ENCODE peak calls at places on chromosomes 11 and 22, in ten cellular contexts. R is HCT116; S is mammary epithelial cell; W is heart left ventricle; X is lung; B is mesendoderm; C is upper lobe of right lung; P is effector memory CD4-positive, alpha-beta T cell; V is tibial nerve; A is ovary. N is an unnamed sample. For H3K27me3 and H3K4me1, the result is how much of the 10 kb centered on the place peaks cover.

GRCh38 chr22:28051787-28052356 is 132.8 kb upstream of the PITPNB start:
- DNase-seq in X (peak), P (no peak), V (peak), S (peak), C (peak), W (peak), R (peak), B (peak), A (peak), N (peak)

GRCh38 chr11:73141309-73142127 is 600 bp downstream of the FCHSD2 start:
- DNase-seq in S (peak), C (peak), P (peak), A (peak), V (peak), R (peak), X (peak), W (peak), B (peak), N (peak)

GRCh38 chr11:9092085-9092484 is 686 bp upstream of the SCUBE2 start:
- DNase-seq in B (no peak), P (no peak), V (no peak), A (no peak), S (no peak), R (no peak), C (no peak), W (no peak), X (no peak), N (no peak)

GRCh38 chr11:61688368-61689163 is 8.4 kb downstream of the DAGLA start:
- DNase-seq in B (no peak), W (peak), P (no peak), C (peak), S (peak), V (peak), X (peak), R (no peak), A (no peak), N (peak)

GRCh38 chr11:75815345-75815983 is 454 bp downstream of the UVRAG start:
- DNase-seq in V (no peak), A (no peak), S (no peak), X (peak), P (peak), W (peak), B (peak), R (no peak), C (no peak), N (peak)

GRCh38 chr11:12195773-12196172 is 85.4 kb downstream of the MICAL2 start:
- DNase-seq in B (peak), A (no peak), S (no peak), R (no peak), W (no peak), P (peak), V (no peak), X (no peak), C (no peak), N (no peak)

GRCh38 chr22:47810505-47811500 is 1048.4 kb downstream of the TBC1D22A start:
- DNase-seq in B (no peak), P (no peak), S (no peak), W (no peak), V (no peak), X (no peak), A (no peak), C (no peak), R (no peak), N (no peak)

GRCh38 chr11:34899633-34900016 is 16.6 kb downstream of the APIP start:
- DNase-seq in X (no peak), A (no peak), S (no peak), P (no peak), B (peak), V (no peak), C (no peak), W (no peak), R (no peak), N (no peak)

GRCh38 chr22:37172266-37173245 is 15.5 kb downstream of the C1QTNF6 start:
- DNase-seq in X (no peak), B (no peak), R (no peak), V (no peak), C (peak), A (no peak), W (no peak), P (no peak), S (no peak), N (peak)

GRCh38 chr22:40533712-40534378 is 102.7 kb downstream of the MRTFA start:
- DNase-seq in P (peak), V (peak), S (peak), B (peak), R (no peak), W (no peak), A (no peak), C (no peak), X (no peak), N (no peak)

GRCh38 chr22:43854786-43855271 is 7.5 kb downstream of the SULT4A1 start:
- DNase-seq in X (no peak), S (no peak), W (peak), B (no peak), C (peak), V (no peak), R (no peak), P (no peak), A (no peak), N (peak)

GRCh38 chr11:59756496-59756840 is 1.3 kb downstream of the STX3 start:
- DNase-seq in X (no peak), A (no peak), S (peak), P (no peak), W (no peak), C (no peak), V (no peak), R (no peak), B (no peak), N (no peak)

GRCh38 chr11:129279326-129280026 is 87.4 kb upstream of the ARHGAP32 start:
- DNase-seq in B (peak), S (peak), C (peak), P (peak), W (peak), R (peak), A (peak), X (peak), V (peak), N (peak)

GRCh38 chr11:102143867-102144266 is 33.6 kb downstream of the YAP1 start:
- DNase-seq in B (no peak), P (no peak), A (no peak), S (no peak), C (no peak), V (no peak), W (no peak), X (no peak), R (no peak), N (no peak)

GRCh38 chr11:61596539-61596938 is 15.7 kb upstream of the SYT7 start:
- DNase-seq in S (no peak), R (no peak), X (no peak), W (no peak), B (no peak), A (no peak), P (no peak), V (no peak), C (no peak), N (no peak)

GRCh38 chr22:19121631-19122142 is 525 bp downstream of the DGCR2 start:
- DNase-seq in R (no peak), P (no peak), C (peak), X (peak), A (peak), B (peak), V (peak), S (peak), W (peak), N (peak)

GRCh38 chr11:132301465-132301864 is 931.0 kb downstream of the NTM start:
- DNase-seq in V (no peak), P (no peak), B (no peak), A (no peak), R (no peak), S (no peak), C (no peak), X (no peak), W (no peak), N (no peak)

GRCh38 chr11:46832511-46833214 is 13.4 kb downstream of the CKAP5 start:
- DNase-seq in P (no peak), A (no peak), C (no peak), W (no peak), B (no peak), V (no peak), S (no peak), X (no peak), R (no peak), N (no peak)

GRCh38 chr11:103433380-103433779 is 324.2 kb downstream of the DYNC2H1 start:
- DNase-seq in A (no peak), W (no peak), X (no peak), R (no peak), C (no peak), V (no peak), S (peak), B (peak), P (no peak), N (no peak)

GRCh38 chr11:73625690-73626318 is 20.6 kb upstream of the PLEKHB1 start:
- DNase-seq in R (peak), V (peak), W (peak), X (peak), A (peak), S (peak), P (peak), B (peak), C (peak), N (peak)

GRCh38 chr11:128716661-128717210 is 22.9 kb downstream of the FLI1 start:
- DNase-seq in X (no peak), W (no peak), R (no peak), V (no peak), B (no peak), S (no peak), P (peak), C (no peak), A (no peak), N (no peak)

GRCh38 chr22:32326647-32327046 is 31.0 kb upstream of the RFPL3 start:
- DNase-seq in X (peak), V (no peak), C (no peak), A (no peak), W (no peak), R (no peak), P (no peak), B (no peak), S (no peak), N (no peak)

GRCh38 chr11:26539517-26539916 is 32.5 kb downstream of the MUC15 start:
- DNase-seq in X (no peak), W (no peak), B (no peak), S (no peak), A (no peak), R (no peak), V (no peak), P (no peak), C (no peak), N (no peak)

GRCh38 chr22:34587357-34588356 is 478.3 kb upstream of the ISX start:
- DNase-seq in R (no peak), B (peak), C (no peak), X (no peak), V (no peak), W (no peak), A (no peak), S (peak), P (no peak), N (no peak)

GRCh38 chr22:35777335-35777975 is 59.8 kb downstream of the APOL5 start:
- DNase-seq in B (peak), P (no peak), C (no peak), S (peak), X (no peak), V (no peak), R (no peak), W (no peak), A (no peak), N (no peak)

GRCh38 chr11:16807306-16807705 is 68.9 kb downstream of the C11orf58 start:
- DNase-seq in P (no peak), S (no peak), R (no peak), B (no peak), W (no peak), X (no peak), C (no peak), A (no peak), V (no peak), N (no peak)

GRCh38 chr11:75386912-75387311 is 12.4 kb upstream of the RPS3 start:
- DNase-seq in P (no peak), V (no peak), B (peak), R (no peak), C (peak), A (no peak), W (no peak), S (no peak), X (no peak), N (no peak)

GRCh38 chr11:15770798-15771414 is 585.4 kb downstream of the SOX6 start:
- DNase-seq in V (peak), C (peak), R (peak), X (no peak), S (peak), A (no peak), W (peak), P (no peak), B (peak), N (no peak)

GRCh38 chr11:9274499-9275228 is 9.5 kb upstream of the DENND5A start:
- DNase-seq in C (no peak), B (no peak), V (no peak), W (peak), X (no peak), R (no peak), A (no peak), P (no peak), S (no peak), N (no peak)

GRCh38 chr11:20192641-20193040 is 32.4 kb upstream of the DBX1 start:
- DNase-seq in V (no peak), X (no peak), W (no peak), B (no peak), P (no peak), R (no peak), C (no peak), A (no peak), S (no peak), N (no peak)

GRCh38 chr11:9834281-9834680 is 170.4 kb downstream of the SWAP70 start:
- DNase-seq in V (no peak), C (no peak), S (no peak), P (no peak), A (no peak), B (no peak), X (no peak), R (no peak), W (no peak), N (no peak)

GRCh38 chr11:91947215-91947614 is 277.4 kb upstream of the FAT3 start:
- DNase-seq in B (no peak), W (peak), S (peak), V (peak), P (no peak), R (no peak), A (no peak), X (no peak), C (no peak), N (peak)

GRCh38 chr11:83292709-83293435 is 6.7 kb upstream of the CCDC90B start:
- DNase-seq in V (peak), B (peak), X (no peak), W (no peak), A (no peak), S (peak), P (no peak), C (no peak), R (peak), N (no peak)

GRCh38 chr22:38461057-38461413 is 6.0 kb upstream of the KCNJ4 start:
- DNase-seq in X (no peak), S (no peak), R (no peak), W (no peak), A (no peak), P (no peak), V (no peak), C (no peak), B (no peak), N (no peak)

GRCh38 chr11:30328676-30329075 is 5.8 kb downstream of the ARL14EP start:
- DNase-seq in X (no peak), W (no peak), V (no peak), A (no peak), C (no peak), B (no peak), P (no peak), R (no peak), S (no peak), N (no peak)

DNA sequence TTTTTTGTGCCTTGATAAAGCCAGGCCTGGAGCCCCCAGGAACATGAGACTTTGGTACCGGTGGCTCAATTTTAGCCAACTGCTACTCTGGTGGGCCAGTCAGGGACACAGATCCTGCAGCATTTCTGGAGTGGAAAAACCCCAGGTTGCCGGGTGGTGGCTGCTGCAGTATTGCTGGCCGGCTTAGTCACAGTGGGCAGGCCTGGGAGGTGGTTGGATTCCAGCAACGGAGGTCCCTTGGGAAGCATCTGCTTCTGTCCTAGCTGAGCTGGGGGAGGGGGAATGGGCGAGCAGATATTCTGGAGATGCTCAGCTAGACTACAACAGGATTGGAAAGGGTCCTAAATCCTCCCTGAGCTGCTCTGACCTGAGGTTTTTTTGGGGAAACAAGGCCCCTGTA is 31.7 kb upstream of the ACCSL start:
- DNase-seq in A (no peak), S (no peak), W (peak), C (no peak), P (no peak), X (no peak), B (no peak), R (no peak), V (peak), N (peak)
- H3K4me3 ChIP-seq in A (no peak), S (no peak), W (no peak), C (no peak), P (no peak), X (no peak), B (no peak), R (no peak), V (no peak), N (no peak)

GRCh38 chr22:50603511-50604255 is 3.1 kb downstream of the MAPK8IP2 start:
- DNase-seq in B (no peak), V (no peak), X (no peak), P (no peak), A (no peak), R (no peak), C (no peak), W (no peak), S (no peak), N (peak)
- H3K27me3 ChIP-seq in B (under half), V (under half), X (under half), P (half or more), A (under half), R (under half), C (half or more), W (half or more), S (under half), N (under half)

DNA sequence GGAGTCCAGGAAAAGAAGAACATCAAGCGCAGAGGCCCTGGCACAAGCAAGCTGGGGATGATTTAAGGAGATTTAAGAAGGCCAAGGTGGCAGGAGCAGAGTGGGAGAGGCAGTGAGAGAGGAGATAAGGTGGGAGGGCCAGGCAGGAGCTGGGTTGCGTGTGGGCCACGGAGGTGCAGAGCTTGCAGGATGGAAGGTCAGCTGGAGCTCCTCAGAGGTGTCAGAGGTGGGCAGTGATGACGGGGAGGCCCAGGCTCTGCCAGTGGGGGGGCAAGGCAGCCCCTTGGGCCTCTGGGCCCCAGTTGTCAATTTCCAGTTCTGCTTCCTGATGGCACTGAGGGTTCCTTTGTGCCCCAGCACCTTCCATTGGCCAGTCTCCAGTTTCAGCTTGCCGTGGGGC is 6.5 kb downstream of the FRMD8 start:
- DNase-seq in B (no peak), C (no peak), A (no peak), P (no peak), R (no peak), S (no peak), W (no peak), X (no peak), V (no peak), N (no peak)
- H3K4me1 ChIP-seq in B (under half), C (under half), A (under half), P (under half), R (under half), S (under half), W (under half), X (under half), V (half or more), N (under half)

GRCh38 chr11:57776101-57776511 is 14.5 kb downstream of the CTNND1 start:
- DNase-seq in A (no peak), X (peak), P (no peak), S (no peak), W (peak), R (no peak), V (no peak), B (peak), C (no peak), N (no peak)

GRCh38 chr11:57776577-57776976 is 15.0 kb downstream of the CTNND1 start:
- DNase-seq in B (no peak), S (no peak), P (no peak), R (no peak), X (no peak), A (no peak), V (no peak), W (no peak), C (no peak), N (no peak)

GRCh38 chr11:57778318-57779037 is 16.9 kb downstream of the CTNND1 start:
- DNase-seq in X (peak), P (no peak), A (peak), S (peak), V (peak), C (peak), W (peak), B (peak), R (peak), N (peak)

GRCh38 chr11:57779275-57779674 is 17.7 kb downstream of the CTNND1 start:
- DNase-seq in W (peak), R (no peak), S (peak), P (no peak), X (no peak), B (peak), V (peak), A (no peak), C (no peak), N (no peak)

GRCh38 chr11:57777969-57778317 is 16.3 kb downstream of the CTNND1 start:
- DNase-seq in P (no peak), R (no peak), W (no peak), X (no peak), B (peak), S (peak), A (no peak), C (no peak), V (no peak), N (no peak)
- H3K4me3 ChIP-seq in P (no peak), R (peak), W (peak), X (no peak), B (no peak), S (no peak), A (peak), C (peak), V (peak), N (peak)

GRCh38 chr11:78841451-78842060 is 266.9 kb upstream of the NARS2 start:
- DNase-seq in R (no peak), P (no peak), C (no peak), W (no peak), V (no peak), A (peak), X (no peak), B (peak), S (peak), N (no peak)
- H3K27me3 ChIP-seq in R (under half), P (under half), C (under half), W (under half), V (under half), A (under half), X (under half), B (under half), S (under half), N (under half)

DNA sequence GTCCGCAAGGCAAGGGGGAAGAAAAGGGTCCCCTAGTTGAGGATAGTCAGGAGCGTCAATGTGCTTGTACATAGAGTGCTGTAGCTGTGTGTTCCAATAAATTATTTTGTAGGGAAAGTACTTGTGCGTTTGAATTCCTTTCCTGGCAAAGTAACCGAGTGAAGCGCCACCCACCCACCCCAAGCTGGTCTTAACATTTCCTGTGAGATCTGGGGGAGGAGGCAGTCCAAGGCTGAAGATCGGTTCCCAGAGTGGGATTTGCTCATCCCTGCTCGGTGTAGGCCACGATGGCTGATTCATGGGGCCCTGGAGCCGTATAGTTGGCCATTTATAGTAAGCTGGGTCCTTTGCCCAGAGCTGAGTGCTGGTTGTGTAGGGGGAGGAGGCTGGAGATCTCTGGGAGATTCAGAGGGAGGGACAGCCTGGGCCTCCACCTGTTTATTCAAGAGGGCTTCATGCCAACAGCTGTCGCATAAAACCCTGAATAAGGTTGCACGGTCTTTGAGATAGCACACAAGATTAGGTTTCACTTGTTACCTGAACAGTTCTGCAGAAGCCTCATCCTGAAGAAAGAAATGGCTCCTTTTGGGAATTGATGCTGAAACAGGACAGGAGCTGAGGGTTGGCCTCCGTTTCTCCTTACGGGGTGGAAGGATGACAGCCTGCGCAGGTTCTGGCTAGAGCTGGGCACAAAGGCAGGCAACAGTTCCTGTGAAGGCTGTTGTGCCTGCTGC is 2.4 kb downstream of the ATF4 start:
- DNase-seq in C (no peak), B (no peak), R (no peak), X (no peak), V (no peak), P (no peak), S (peak), A (no peak), W (peak), N (no peak)
- H3K4me1 ChIP-seq in C (half or more), B (under half), R (under half), X (under half), V (half or more), P (half or more), S (under half), A (under half), W (under half), N (under half)

DNA sequence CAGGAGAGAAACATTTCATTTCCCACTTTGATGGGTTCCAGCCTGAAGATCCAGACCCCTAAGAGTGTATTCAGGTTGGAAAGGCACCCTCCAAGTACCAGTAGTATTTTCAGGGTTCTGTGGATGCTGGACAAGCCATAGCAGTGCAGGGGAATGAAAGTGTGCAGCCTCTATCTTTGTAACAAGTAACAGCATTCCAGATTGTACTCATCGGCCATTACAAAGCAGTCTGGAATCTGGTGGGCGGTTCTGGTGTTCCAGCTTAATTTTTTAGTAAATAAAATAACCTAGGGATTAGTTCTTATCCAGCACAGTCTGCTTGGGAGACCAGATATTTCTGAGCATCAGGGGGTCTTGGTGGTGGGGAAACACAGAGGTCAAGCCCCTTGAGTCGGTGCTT is 22.6 kb downstream of the APLNR start:
- DNase-seq in R (no peak), S (peak), V (no peak), P (no peak), C (no peak), X (no peak), B (peak), W (no peak), A (no peak), N (no peak)
- H3K4me3 ChIP-seq in R (no peak), S (no peak), V (no peak), P (no peak), C (no peak), X (no peak), B (no peak), W (no peak), A (no peak), N (no peak)